ENCODE peak calls at places on chromosomes 12 and 14, in seven cellular contexts. One of them, this sample, is unnamed.

GRCh38 chr12:91078501-91078900 is 20.7 kb upstream of the KERA start:
- DNase-seq in esophagus muscularis mucosa: no peak
- DNase-seq in upper lobe of left lung: no peak
- DNase-seq in GM12891: no peak
- DNase-seq in suprapubic skin: no peak
- DNase-seq in GM23338: no peak
- DNase-seq in stomach: no peak
- DNase-seq in this sample: no peak

GRCh38 chr14:106141242-106142220 is 615.1 kb downstream of the TMEM121 start:
- DNase-seq in GM12891: no peak
- DNase-seq in GM23338: no peak
- DNase-seq in suprapubic skin: no peak
- DNase-seq in stomach: no peak
- DNase-seq in esophagus muscularis mucosa: peak; percentile 39
- DNase-seq in upper lobe of left lung: no peak
- DNase-seq in this sample: no peak

GRCh38 chr12:88472248-88472647 is 108.0 kb downstream of the KITLG start:
- DNase-seq in GM12891: no peak
- DNase-seq in GM23338: no peak
- DNase-seq in esophagus muscularis mucosa: no peak
- DNase-seq in stomach: no peak
- DNase-seq in suprapubic skin: no peak
- DNase-seq in upper lobe of left lung: no peak
- DNase-seq in this sample: no peak

GRCh38 chr14:68249534-68250517 is 430.2 kb downstream of the RAD51B start:
- DNase-seq in suprapubic skin: no peak
- DNase-seq in esophagus muscularis mucosa: no peak
- DNase-seq in stomach: no peak
- DNase-seq in GM23338: no peak
- DNase-seq in GM12891: no peak
- DNase-seq in upper lobe of left lung: no peak
- DNase-seq in this sample: no peak

GRCh38 chr12:116346751-116347150 is 69.3 kb upstream of the MED13L start:
- DNase-seq in upper lobe of left lung: no peak
- DNase-seq in GM23338: no peak
- DNase-seq in suprapubic skin: peak; percentile 32
- DNase-seq in GM12891: no peak
- DNase-seq in stomach: no peak
- DNase-seq in esophagus muscularis mucosa: no peak
- DNase-seq in this sample: no peak

GRCh38 chr12:96265400-96265799 is 71.2 kb downstream of the ELK3 start:
- DNase-seq in GM12891: no peak
- DNase-seq in esophagus muscularis mucosa: no peak
- DNase-seq in stomach: no peak
- DNase-seq in GM23338: no peak
- DNase-seq in upper lobe of left lung: no peak
- DNase-seq in suprapubic skin: no peak
- DNase-seq in this sample: no peak

GRCh38 chr14:88233915-88234314 is 89.2 kb downstream of the KCNK10 start:
- DNase-seq in suprapubic skin: no peak
- DNase-seq in esophagus muscularis mucosa: no peak
- DNase-seq in upper lobe of left lung: no peak
- DNase-seq in stomach: no peak
- DNase-seq in GM23338: peak; percentile 80
- DNase-seq in GM12891: no peak
- DNase-seq in this sample: no peak

GRCh38 chr12:109247831-109248654 is 61.0 kb downstream of the FOXN4 start:
- DNase-seq in suprapubic skin: no peak
- DNase-seq in upper lobe of left lung: no peak
- DNase-seq in GM23338: no peak
- DNase-seq in GM12891: no peak
- DNase-seq in stomach: peak; percentile 79
- DNase-seq in esophagus muscularis mucosa: no peak
- DNase-seq in this sample: no peak

GRCh38 chr14:38290601-38291190 is 34.8 kb upstream of the CLEC14A start:
- DNase-seq in GM23338: no peak
- DNase-seq in upper lobe of left lung: no peak
- DNase-seq in suprapubic skin: no peak
- DNase-seq in esophagus muscularis mucosa: no peak
- DNase-seq in stomach: no peak
- DNase-seq in GM12891: no peak
- DNase-seq in this sample: no peak

GRCh38 chr14:89507521-89507920 is 90.5 kb upstream of the FOXN3 start:
- DNase-seq in suprapubic skin: no peak
- DNase-seq in GM12891: no peak
- DNase-seq in GM23338: no peak
- DNase-seq in esophagus muscularis mucosa: no peak
- DNase-seq in stomach: no peak
- DNase-seq in upper lobe of left lung: no peak
- DNase-seq in this sample: no peak

GRCh38 chr14:86601813-86602212 is 1071.9 kb downstream of the FLRT2 start:
- DNase-seq in GM12891: no peak
- DNase-seq in stomach: no peak
- DNase-seq in upper lobe of left lung: no peak
- DNase-seq in esophagus muscularis mucosa: no peak
- DNase-seq in GM23338: no peak
- DNase-seq in suprapubic skin: no peak
- DNase-seq in this sample: no peak

GRCh38 chr14:100783630-100784321 is 42.1 kb upstream of the MEG3 start:
- DNase-seq in GM12891: no peak
- DNase-seq in GM23338: no peak
- DNase-seq in stomach: no peak
- DNase-seq in esophagus muscularis mucosa: no peak
- DNase-seq in upper lobe of left lung: no peak
- DNase-seq in suprapubic skin: no peak
- DNase-seq in this sample: no peak

GRCh38 chr12:128789356-128789929 is 34.3 kb downstream of the SLC15A4 start:
- DNase-seq in GM23338: no peak
- DNase-seq in GM12891: no peak
- DNase-seq in suprapubic skin: no peak
- DNase-seq in upper lobe of left lung: no peak
- DNase-seq in stomach: no peak
- DNase-seq in esophagus muscularis mucosa: peak; percentile 72
- DNase-seq in this sample: no peak

GRCh38 chr12:47088021-47088944 is 8.5 kb upstream of the AMIGO2 start:
- DNase-seq in upper lobe of left lung: no peak
- DNase-seq in esophagus muscularis mucosa: no peak
- DNase-seq in GM23338: no peak
- DNase-seq in stomach: no peak
- DNase-seq in GM12891: no peak
- DNase-seq in suprapubic skin: no peak
- DNase-seq in this sample: no peak

GRCh38 chr14:94041551-94042346 is 15.6 kb downstream of the OTUB2 start:
- DNase-seq in suprapubic skin: no peak
- DNase-seq in upper lobe of left lung: peak; percentile 67
- DNase-seq in stomach: peak; percentile 54
- DNase-seq in esophagus muscularis mucosa: no peak
- DNase-seq in GM23338: no peak
- DNase-seq in GM12891: no peak
- DNase-seq in this sample: no peak

GRCh38 chr14:102746568-102747438 is 30.4 kb upstream of the TRAF3 start:
- DNase-seq in GM12891: no peak
- DNase-seq in GM23338: no peak
- DNase-seq in suprapubic skin: no peak
- DNase-seq in esophagus muscularis mucosa: no peak
- DNase-seq in stomach: no peak
- DNase-seq in upper lobe of left lung: no peak
- DNase-seq in this sample: no peak

GRCh38 chr12:124837958-124838803 is 25.5 kb downstream of the SCARB1 start:
- DNase-seq in suprapubic skin: no peak
- DNase-seq in GM23338: no peak
- DNase-seq in GM12891: no peak
- DNase-seq in stomach: peak; percentile 60
- DNase-seq in upper lobe of left lung: peak; percentile 35
- DNase-seq in esophagus muscularis mucosa: no peak
- DNase-seq in this sample: no peak

DNA sequence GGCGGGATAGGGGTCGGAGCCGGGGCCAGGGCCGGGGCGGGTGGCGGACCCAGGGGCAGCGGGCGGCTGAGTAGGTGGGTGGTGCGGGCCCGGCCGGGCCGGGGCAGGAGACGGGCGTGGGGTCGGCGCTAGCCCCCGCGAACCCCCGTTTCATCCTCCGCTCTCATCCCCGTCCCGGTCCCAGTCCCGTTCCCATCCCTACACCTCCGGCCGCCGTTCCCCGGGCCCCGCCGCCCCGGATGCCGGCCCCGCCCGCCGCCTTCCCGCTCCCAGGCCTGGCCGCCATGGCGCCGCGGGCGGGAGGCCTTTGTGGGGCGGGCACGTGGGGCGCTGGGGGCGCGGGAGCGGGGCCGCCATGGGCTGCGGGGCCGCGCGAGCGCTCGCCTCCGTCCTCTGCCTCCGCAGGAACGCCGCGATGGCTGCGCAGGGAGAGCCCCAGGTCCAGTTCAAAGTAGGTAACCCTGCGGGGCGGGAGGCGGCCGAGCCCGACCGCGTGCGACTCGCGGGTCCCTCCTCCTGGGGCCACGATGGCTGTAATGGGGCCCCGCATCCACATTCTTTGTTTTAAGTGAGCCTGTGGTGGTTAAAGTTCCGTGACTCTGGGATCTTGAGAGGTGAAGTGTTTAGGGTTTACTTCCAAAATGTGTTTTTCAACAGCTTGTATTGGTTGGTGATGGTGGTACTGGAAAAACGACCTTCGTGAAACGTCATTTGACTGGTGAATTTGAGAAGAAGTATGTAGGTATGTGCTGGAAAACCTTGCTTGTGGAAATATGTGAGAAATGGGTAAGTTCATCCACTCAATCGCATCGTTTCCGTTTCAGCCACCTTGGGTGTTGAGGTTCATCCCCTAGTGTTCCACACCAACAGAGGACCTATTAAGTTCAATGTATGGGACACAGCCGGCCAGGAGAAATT is 572 bp downstream of the RAN start:
- DNase-seq in upper lobe of left lung: peak; percentile 25
- DNase-seq in GM12891: peak; percentile 44
- DNase-seq in esophagus muscularis mucosa: no peak
- DNase-seq in suprapubic skin: no peak
- DNase-seq in GM23338: peak; percentile 34
- DNase-seq in stomach: peak; percentile 38
- DNase-seq in this sample: no peak
- TF ChIP-seq POLR2AphosphoS5 in upper lobe of left lung: no peak
- TF ChIP-seq POLR2AphosphoS5 in GM12891: no peak
- TF ChIP-seq POLR2AphosphoS5 in esophagus muscularis mucosa: no peak
- TF ChIP-seq POLR2AphosphoS5 in suprapubic skin: no peak
- TF ChIP-seq POLR2AphosphoS5 in GM23338: no peak
- TF ChIP-seq POLR2AphosphoS5 in stomach: no peak
- TF ChIP-seq POLR2AphosphoS5 in this sample: no peak

DNA sequence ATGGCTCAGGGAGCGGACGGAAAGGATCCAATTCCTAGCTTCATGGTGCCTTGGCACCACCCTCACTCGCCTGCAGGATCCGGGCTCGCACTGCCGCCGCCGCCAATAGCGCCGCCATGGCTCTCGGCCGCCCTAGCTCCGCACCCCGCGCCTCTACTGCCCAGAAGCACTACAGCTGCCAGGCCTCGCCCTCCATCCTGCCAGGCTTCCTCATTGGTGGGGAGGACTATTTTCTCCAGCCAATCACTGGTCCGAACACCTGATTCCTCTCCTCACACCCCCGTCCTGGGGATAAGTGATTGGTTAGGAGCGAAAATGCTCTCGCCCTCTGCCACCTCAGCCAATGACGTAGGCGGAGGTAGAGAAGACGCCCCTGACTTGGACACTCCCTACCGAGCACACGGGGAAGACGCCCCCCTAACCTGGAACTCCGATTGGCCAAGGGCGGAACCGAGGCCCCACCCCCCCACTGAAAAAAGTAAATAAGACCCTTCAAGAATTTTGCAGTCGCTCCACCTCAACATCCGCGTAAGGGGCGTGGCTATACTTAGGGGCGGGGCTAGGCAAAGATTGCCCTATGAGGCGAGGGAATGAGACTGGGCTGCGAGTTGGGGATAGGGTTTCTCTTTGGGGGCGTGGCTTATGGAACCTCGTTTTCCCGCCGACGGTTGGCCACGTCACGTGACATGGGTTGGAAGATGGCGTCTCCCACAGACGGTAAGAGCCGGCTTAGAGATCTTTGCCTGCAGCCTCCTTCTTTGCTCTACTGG is at the start of the genes ALDH6A1 and LIN52:
- DNase-seq in GM23338: peak; percentile 100
- DNase-seq in stomach: peak; percentile 99
- DNase-seq in GM12891: peak; percentile 98
- DNase-seq in upper lobe of left lung: peak; percentile 99
- DNase-seq in esophagus muscularis mucosa: peak; percentile 100
- DNase-seq in suprapubic skin: peak; percentile 100
- DNase-seq in this sample: peak; percentile 100
- TF ChIP-seq POLR2AphosphoS5 in GM23338: peak; percentile 87
- TF ChIP-seq POLR2AphosphoS5 in stomach: peak; percentile 98
- TF ChIP-seq POLR2AphosphoS5 in GM12891: peak; percentile 45
- TF ChIP-seq POLR2AphosphoS5 in upper lobe of left lung: peak; percentile 72
- TF ChIP-seq POLR2AphosphoS5 in esophagus muscularis mucosa: peak; percentile 99
- TF ChIP-seq POLR2AphosphoS5 in suprapubic skin: peak; percentile 72
- TF ChIP-seq POLR2AphosphoS5 in this sample: peak; percentile 93

GRCh38 chr12:6944381-6945186 is 762 bp downstream of the C12orf57 start:
- DNase-seq in esophagus muscularis mucosa: peak; percentile 98
- DNase-seq in stomach: peak; percentile 95
- DNase-seq in upper lobe of left lung: peak; percentile 96
- DNase-seq in suprapubic skin: peak; percentile 97
- DNase-seq in GM23338: peak; percentile 97
- DNase-seq in GM12891: peak; percentile 73
- DNase-seq in this sample: no peak
- TF ChIP-seq POLR2AphosphoS5 in esophagus muscularis mucosa: peak; percentile 84
- TF ChIP-seq POLR2AphosphoS5 in stomach: peak; percentile 90
- TF ChIP-seq POLR2AphosphoS5 in upper lobe of left lung: peak; percentile 81
- TF ChIP-seq POLR2AphosphoS5 in suprapubic skin: peak; percentile 84
- TF ChIP-seq POLR2AphosphoS5 in GM23338: peak; percentile 49
- TF ChIP-seq POLR2AphosphoS5 in GM12891: no peak
- TF ChIP-seq POLR2AphosphoS5 in this sample: peak; percentile 35

DNA sequence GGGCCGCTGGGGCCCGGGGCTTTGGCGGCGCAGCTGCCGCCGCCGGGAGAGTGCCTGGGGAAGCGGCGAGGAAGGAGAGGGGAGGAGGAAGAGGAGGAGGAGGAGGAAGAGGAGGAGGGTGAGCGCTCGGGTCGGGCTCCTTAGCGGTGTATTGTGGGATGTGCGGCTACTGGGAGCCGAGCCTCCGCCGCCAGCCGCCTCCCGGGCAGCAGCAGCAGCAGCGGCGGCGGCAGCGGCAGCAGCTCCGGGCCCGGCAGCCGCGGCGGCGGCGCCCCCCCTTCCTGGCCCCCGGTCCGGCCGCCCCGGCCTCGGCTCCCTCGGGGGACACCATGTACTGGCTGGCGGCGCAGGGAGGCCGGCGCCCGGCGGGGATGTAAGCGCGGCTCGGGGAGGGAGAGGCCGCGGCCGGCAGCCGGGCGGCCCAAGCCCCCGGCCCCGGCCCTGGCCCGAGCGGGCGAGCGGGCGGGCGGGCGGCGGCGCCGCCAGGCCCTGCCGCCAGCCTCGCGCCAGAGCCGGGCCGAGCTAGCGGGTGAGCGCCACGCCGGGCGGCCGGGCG is at the start of gene SETD1B:
- DNase-seq in upper lobe of left lung: peak; percentile 64
- DNase-seq in suprapubic skin: no peak
- DNase-seq in stomach: peak; percentile 64
- DNase-seq in esophagus muscularis mucosa: no peak
- DNase-seq in GM23338: peak; percentile 82
- DNase-seq in GM12891: no peak
- DNase-seq in this sample: no peak
- TF ChIP-seq POLR2AphosphoS5 in upper lobe of left lung: no peak
- TF ChIP-seq POLR2AphosphoS5 in suprapubic skin: no peak
- TF ChIP-seq POLR2AphosphoS5 in stomach: no peak
- TF ChIP-seq POLR2AphosphoS5 in esophagus muscularis mucosa: no peak
- TF ChIP-seq POLR2AphosphoS5 in GM23338: no peak
- TF ChIP-seq POLR2AphosphoS5 in GM12891: no peak
- TF ChIP-seq POLR2AphosphoS5 in this sample: no peak